ENCODE peak calls at places on chromosome 11, in four cellular contexts. One of them, this sample, is unnamed.

GRCh38 chr11:17734986-17735822 is 623 bp downstream of the KCNC1 start:
- DNase-seq in stimulated activated effector memory CD8-positive, alpha-beta T cell treated with anti-CD3 and anti-CD28 coated beads, Interleukin-12 subunit alpha, Interleukin-12 subunit beta, amount 100 ng/mL, for 72 hours: no peak
- DNase-seq in RPMI7951: peak; percentile 53
- DNase-seq in endothelial cell: peak; percentile 83
- DNase-seq in this sample: peak; percentile 23

GRCh38 chr11:72681226-72682153 is 7.3 kb upstream of the PDE2A start:
- DNase-seq in stimulated activated effector memory CD8-positive, alpha-beta T cell treated with anti-CD3 and anti-CD28 coated beads, Interleukin-12 subunit alpha, Interleukin-12 subunit beta, amount 100 ng/mL, for 72 hours: no peak
- DNase-seq in RPMI7951: no peak
- DNase-seq in endothelial cell: no peak
- DNase-seq in this sample: no peak

GRCh38 chr11:1157341-1157644 is 460 bp upstream of the MUC5AC start:
- DNase-seq in stimulated activated effector memory CD8-positive, alpha-beta T cell treated with anti-CD3 and anti-CD28 coated beads, Interleukin-12 subunit alpha, Interleukin-12 subunit beta, amount 100 ng/mL, for 72 hours: no peak
- DNase-seq in RPMI7951: no peak
- DNase-seq in endothelial cell: no peak
- DNase-seq in this sample: no peak

GRCh38 chr11:134362192-134362901 is 30.6 kb downstream of the GLB1L2 start:
- DNase-seq in stimulated activated effector memory CD8-positive, alpha-beta T cell treated with anti-CD3 and anti-CD28 coated beads, Interleukin-12 subunit alpha, Interleukin-12 subunit beta, amount 100 ng/mL, for 72 hours: no peak
- DNase-seq in RPMI7951: no peak
- DNase-seq in endothelial cell: no peak
- DNase-seq in this sample: no peak

GRCh38 chr11:69912161-69912910 is 93.1 kb upstream of the FGF3 start:
- DNase-seq in stimulated activated effector memory CD8-positive, alpha-beta T cell treated with anti-CD3 and anti-CD28 coated beads, Interleukin-12 subunit alpha, Interleukin-12 subunit beta, amount 100 ng/mL, for 72 hours: no peak
- DNase-seq in RPMI7951: no peak
- DNase-seq in endothelial cell: no peak
- DNase-seq in this sample: peak; percentile 51

GRCh38 chr11:73869234-73869949 is 7.3 kb downstream of the COA4 start:
- DNase-seq in stimulated activated effector memory CD8-positive, alpha-beta T cell treated with anti-CD3 and anti-CD28 coated beads, Interleukin-12 subunit alpha, Interleukin-12 subunit beta, amount 100 ng/mL, for 72 hours: no peak
- DNase-seq in RPMI7951: peak; percentile 13
- DNase-seq in endothelial cell: no peak
- DNase-seq in this sample: no peak

GRCh38 chr11:6855971-6856542 is 6.8 kb upstream of the OR10A2 start:
- DNase-seq in stimulated activated effector memory CD8-positive, alpha-beta T cell treated with anti-CD3 and anti-CD28 coated beads, Interleukin-12 subunit alpha, Interleukin-12 subunit beta, amount 100 ng/mL, for 72 hours: no peak
- DNase-seq in RPMI7951: peak; percentile 62
- DNase-seq in endothelial cell: no peak
- DNase-seq in this sample: no peak

GRCh38 chr11:124759268-124760204 is 2.6 kb downstream of the ESAM start:
- DNase-seq in stimulated activated effector memory CD8-positive, alpha-beta T cell treated with anti-CD3 and anti-CD28 coated beads, Interleukin-12 subunit alpha, Interleukin-12 subunit beta, amount 100 ng/mL, for 72 hours: no peak
- DNase-seq in RPMI7951: no peak
- DNase-seq in endothelial cell: peak; percentile 95
- DNase-seq in this sample: no peak

GRCh38 chr11:43972366-43972765 is 29.9 kb downstream of the C11orf96 start:
- DNase-seq in stimulated activated effector memory CD8-positive, alpha-beta T cell treated with anti-CD3 and anti-CD28 coated beads, Interleukin-12 subunit alpha, Interleukin-12 subunit beta, amount 100 ng/mL, for 72 hours: no peak
- DNase-seq in RPMI7951: no peak
- DNase-seq in endothelial cell: no peak
- DNase-seq in this sample: no peak

GRCh38 chr11:114478768-114479167 is 39.5 kb downstream of the REXO2 start:
- DNase-seq in stimulated activated effector memory CD8-positive, alpha-beta T cell treated with anti-CD3 and anti-CD28 coated beads, Interleukin-12 subunit alpha, Interleukin-12 subunit beta, amount 100 ng/mL, for 72 hours: no peak
- DNase-seq in RPMI7951: peak; percentile 60
- DNase-seq in endothelial cell: no peak
- DNase-seq in this sample: no peak

GRCh38 chr11:75632450-75632849 is 36.4 kb downstream of the MAP6 start:
- DNase-seq in stimulated activated effector memory CD8-positive, alpha-beta T cell treated with anti-CD3 and anti-CD28 coated beads, Interleukin-12 subunit alpha, Interleukin-12 subunit beta, amount 100 ng/mL, for 72 hours: no peak
- DNase-seq in RPMI7951: no peak
- DNase-seq in endothelial cell: no peak
- DNase-seq in this sample: no peak

GRCh38 chr11:66315498-66315885 is 1.4 kb downstream of the CD248 start:
- DNase-seq in stimulated activated effector memory CD8-positive, alpha-beta T cell treated with anti-CD3 and anti-CD28 coated beads, Interleukin-12 subunit alpha, Interleukin-12 subunit beta, amount 100 ng/mL, for 72 hours: no peak
- DNase-seq in RPMI7951: no peak
- DNase-seq in endothelial cell: no peak
- DNase-seq in this sample: no peak

GRCh38 chr11:86230921-86231320 is 13.6 kb upstream of the EED start:
- DNase-seq in stimulated activated effector memory CD8-positive, alpha-beta T cell treated with anti-CD3 and anti-CD28 coated beads, Interleukin-12 subunit alpha, Interleukin-12 subunit beta, amount 100 ng/mL, for 72 hours: no peak
- DNase-seq in RPMI7951: peak; percentile 66
- DNase-seq in endothelial cell: no peak
- DNase-seq in this sample: no peak

GRCh38 chr11:65931773-65932557 is 12.7 kb downstream of the DRAP1 start:
- DNase-seq in stimulated activated effector memory CD8-positive, alpha-beta T cell treated with anti-CD3 and anti-CD28 coated beads, Interleukin-12 subunit alpha, Interleukin-12 subunit beta, amount 100 ng/mL, for 72 hours: no peak
- DNase-seq in RPMI7951: no peak
- DNase-seq in endothelial cell: no peak
- DNase-seq in this sample: no peak

GRCh38 chr11:65169164-65169641 is 830 bp upstream of the SPDYC start:
- DNase-seq in stimulated activated effector memory CD8-positive, alpha-beta T cell treated with anti-CD3 and anti-CD28 coated beads, Interleukin-12 subunit alpha, Interleukin-12 subunit beta, amount 100 ng/mL, for 72 hours: no peak
- DNase-seq in RPMI7951: peak; percentile 65
- DNase-seq in endothelial cell: no peak
- DNase-seq in this sample: no peak

GRCh38 chr11:133955945-133956421 is 785 bp downstream of the IGSF9B start:
- DNase-seq in stimulated activated effector memory CD8-positive, alpha-beta T cell treated with anti-CD3 and anti-CD28 coated beads, Interleukin-12 subunit alpha, Interleukin-12 subunit beta, amount 100 ng/mL, for 72 hours: no peak
- DNase-seq in RPMI7951: no peak
- DNase-seq in endothelial cell: no peak
- DNase-seq in this sample: no peak

GRCh38 chr11:75513250-75513649 is 12.5 kb downstream of the GDPD5 start:
- DNase-seq in stimulated activated effector memory CD8-positive, alpha-beta T cell treated with anti-CD3 and anti-CD28 coated beads, Interleukin-12 subunit alpha, Interleukin-12 subunit beta, amount 100 ng/mL, for 72 hours: no peak
- DNase-seq in RPMI7951: no peak
- DNase-seq in endothelial cell: no peak
- DNase-seq in this sample: no peak

GRCh38 chr11:17406818-17407149 is 18.3 kb upstream of the KCNJ11 start:
- DNase-seq in stimulated activated effector memory CD8-positive, alpha-beta T cell treated with anti-CD3 and anti-CD28 coated beads, Interleukin-12 subunit alpha, Interleukin-12 subunit beta, amount 100 ng/mL, for 72 hours: no peak
- DNase-seq in RPMI7951: no peak
- DNase-seq in endothelial cell: no peak
- DNase-seq in this sample: no peak

GRCh38 chr11:35042906-35043305 is 96.1 kb upstream of the CD44 start:
- DNase-seq in stimulated activated effector memory CD8-positive, alpha-beta T cell treated with anti-CD3 and anti-CD28 coated beads, Interleukin-12 subunit alpha, Interleukin-12 subunit beta, amount 100 ng/mL, for 72 hours: no peak
- DNase-seq in RPMI7951: no peak
- DNase-seq in endothelial cell: no peak
- DNase-seq in this sample: no peak